ENCODE peak calls at places on chromosome 22, in five cellular contexts. X, O, N, E and C are unnamed samples.

GRCh38 chr22:41772645-41773044 is 27.8 kb upstream of the CCDC134 start:
- DNase-seq in X (no peak), O (no peak), N (no peak), E (no peak), C (peak)

GRCh38 chr22:37623075-37624016 is 14.7 kb downstream of the GGA1 start:
- DNase-seq in X (peak), O (peak), N (peak), E (peak), C (peak)

GRCh38 chr22:24002849-24003248 is 2.4 kb downstream of the GSTT4 start:
- DNase-seq in X (no peak), O (no peak), N (no peak), E (no peak), C (no peak)

GRCh38 chr22:23218867-23219251 is 38.5 kb downstream of the BCR start:
- DNase-seq in X (peak), O (peak), N (peak), E (no peak), C (peak)

GRCh38 chr22:50009765-50010675 is 2.5 kb downstream of the IL17REL start:
- DNase-seq in X (no peak), O (no peak), N (peak), E (no peak), C (no peak)

GRCh38 chr22:22692707-22693530 is 48.5 kb downstream of the GGTLC2 start:
- DNase-seq in X (peak), O (peak), N (peak), E (peak), C (peak)

GRCh38 chr22:41822289-41823057 is 10.4 kb upstream of the SREBF2 start:
- DNase-seq in X (no peak), O (no peak), N (no peak), E (peak), C (peak)

GRCh38 chr22:26536056-26536761 is 23.9 kb upstream of the TFIP11 start:
- DNase-seq in X (no peak), O (no peak), N (peak), E (no peak), C (no peak)

GRCh38 chr22:25062378-25063095 is 110.0 kb downstream of the KIAA1671 start:
- DNase-seq in X (no peak), O (no peak), N (no peak), E (no peak), C (no peak)

GRCh38 chr22:47138898-47139789 is 376.7 kb downstream of the TBC1D22A start:
- DNase-seq in X (no peak), O (no peak), N (no peak), E (peak), C (no peak)

GRCh38 chr22:30871391-30872281 is 96.9 kb downstream of the MORC2 start:
- DNase-seq in X (peak), O (no peak), N (no peak), E (no peak), C (no peak)

GRCh38 chr22:30628491-30628890 is 7.1 kb upstream of the SLC35E4 start:
- DNase-seq in X (no peak), O (no peak), N (no peak), E (no peak), C (no peak)

GRCh38 chr22:46326066-46326680 is 9.3 kb upstream of the TRMU start:
- DNase-seq in X (no peak), O (no peak), N (no peak), E (no peak), C (no peak)

GRCh38 chr22:43411981-43412807 is at the start of gene MPPED1:
- DNase-seq in X (no peak), O (no peak), N (no peak), E (no peak), C (no peak)
- H3K4me3 ChIP-seq in X (no peak), O (no peak), N (no peak), E (no peak), C (no peak)

GRCh38 chr22:38681784-38682335 is at the start of gene TOMM22:
- DNase-seq in X (peak), O (peak), N (peak), E (peak), C (peak)
- TF ChIP-seq CTCF in X (peak), O (peak), N (peak), E (peak), C (peak)

GRCh38 chr22:44311104-44311854 is 1.5 kb downstream of the SHISAL1 start:
- DNase-seq in X (no peak), O (no peak), N (no peak), E (no peak), C (no peak)

GRCh38 chr22:44313385-44314006 is 745 bp upstream of the SHISAL1 start:
- DNase-seq in X (no peak), O (no peak), N (no peak), E (no peak), C (no peak)

GRCh38 chr22:44314425-44315067 is 1.8 kb upstream of the SHISAL1 start:
- DNase-seq in X (no peak), O (no peak), N (no peak), E (no peak), C (no peak)

GRCh38 chr22:44311855-44312170 is 938 bp downstream of the SHISAL1 start:
- DNase-seq in X (no peak), O (no peak), N (no peak), E (peak), C (peak)

DNA sequence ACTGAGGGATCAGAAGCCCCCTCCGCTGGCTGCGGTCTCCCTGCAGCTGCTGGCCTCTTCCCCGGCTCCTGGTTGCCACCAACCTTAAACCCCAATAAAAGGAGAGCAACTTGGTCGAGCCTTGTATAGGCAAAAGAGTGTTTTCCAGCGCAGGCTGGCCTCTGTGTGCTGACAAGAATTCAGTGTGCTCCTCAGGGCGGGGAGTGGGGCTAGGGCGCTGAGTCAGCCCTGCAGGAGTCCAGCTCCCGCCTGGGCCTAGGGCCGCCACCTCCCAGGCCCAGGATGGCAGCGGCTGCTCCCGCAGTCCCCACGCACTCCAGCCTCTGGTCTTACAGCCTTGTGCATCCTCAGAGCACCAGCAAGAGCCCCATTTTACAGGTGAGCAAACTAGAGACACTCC is at the start of gene SHISAL1:
- DNase-seq in X (no peak), O (no peak), N (no peak), E (no peak), C (peak)
- H3K4me3 ChIP-seq in X (no peak), O (no peak), N (no peak), E (no peak), C (no peak)

DNA sequence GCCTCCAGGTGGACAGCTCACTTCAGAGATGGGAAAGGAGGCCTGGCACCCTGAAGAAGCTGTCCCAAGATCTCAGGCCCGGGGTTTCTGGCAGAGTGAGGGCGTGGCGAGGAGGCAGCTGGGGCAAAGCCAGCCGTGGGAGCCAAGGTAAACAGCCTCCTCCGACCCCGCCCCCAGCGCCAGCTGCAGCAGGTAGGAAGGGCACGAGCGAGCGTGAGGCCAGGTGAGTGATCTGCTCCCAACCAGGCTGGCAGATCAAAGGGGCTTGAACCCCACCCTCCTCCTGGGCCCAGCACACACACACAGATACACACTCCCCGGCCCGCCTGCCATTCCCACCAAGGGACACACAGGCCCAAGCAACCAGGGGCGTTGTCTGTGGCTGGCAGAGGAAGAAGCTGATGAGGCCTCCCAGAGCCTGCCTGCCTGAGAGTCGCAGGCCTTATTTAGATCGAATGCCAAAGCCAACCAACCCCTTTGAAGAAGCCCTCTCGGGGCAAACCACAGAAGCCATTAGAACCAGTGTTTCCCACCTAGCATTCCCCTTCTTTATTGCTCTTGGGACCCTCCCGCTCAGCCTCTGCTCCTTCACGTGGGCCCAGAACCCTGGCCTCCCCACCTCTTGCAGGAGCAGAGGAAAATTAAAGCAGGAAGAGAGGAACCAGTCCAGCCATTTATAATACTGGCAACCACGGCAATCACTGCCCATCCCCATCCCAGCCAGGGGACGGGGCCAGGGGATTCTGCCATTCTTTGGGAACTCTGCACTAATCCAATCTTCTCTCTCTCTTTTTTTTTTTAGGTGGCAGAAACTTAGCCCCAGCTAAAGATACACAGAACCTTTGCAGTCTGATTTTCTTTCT is 5.0 kb downstream of the PDGFB start:
- DNase-seq in X (no peak), O (peak), N (peak), E (no peak), C (no peak)
- TF ChIP-seq CTCF in X (no peak), O (no peak), N (no peak), E (no peak), C (no peak)

DNA sequence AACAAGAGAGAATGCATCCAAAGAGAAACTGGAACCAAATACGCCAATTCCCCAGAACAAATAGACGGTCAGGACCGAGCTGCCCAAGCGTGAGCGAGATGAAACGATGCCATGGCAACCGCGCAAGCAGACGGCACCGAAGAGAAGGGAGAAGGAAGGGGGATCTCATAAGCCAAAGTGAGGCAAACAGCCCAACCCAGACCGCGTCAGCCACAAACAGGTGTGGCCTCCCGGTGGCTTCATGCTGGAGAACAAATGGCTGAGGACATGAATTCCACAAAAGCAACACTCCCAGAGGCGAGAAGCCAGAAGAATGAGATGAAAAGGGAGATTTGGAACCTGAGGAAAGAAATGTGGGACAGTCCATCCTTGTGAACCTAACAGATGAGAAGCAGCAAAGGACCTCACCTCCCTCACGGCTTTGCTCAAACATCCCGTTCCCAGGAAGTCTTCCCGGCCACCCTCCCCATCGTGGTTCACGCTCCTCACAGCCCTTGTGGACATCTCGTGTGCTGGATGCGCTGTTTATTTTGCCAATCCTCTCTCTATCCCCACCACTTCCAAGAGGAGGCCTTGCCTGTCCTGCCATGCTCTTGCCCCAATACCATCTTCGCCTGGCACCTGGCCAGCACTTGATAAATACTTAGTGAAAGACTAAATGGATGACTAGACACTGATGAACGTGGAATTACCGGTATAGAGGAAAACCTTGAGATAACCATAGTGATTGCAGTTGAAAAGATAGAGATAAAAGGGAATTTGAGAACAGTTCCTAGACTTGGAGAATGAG is 89.2 kb upstream of the RTL6 start:
- DNase-seq in X (no peak), O (no peak), N (no peak), E (peak), C (no peak)
- H3K4me3 ChIP-seq in X (no peak), O (no peak), N (no peak), E (peak), C (no peak)

GRCh38 chr22:33923660-33924246 is 3.5 kb upstream of the LARGE1 start:
- DNase-seq in X (peak), O (peak), N (peak), E (peak), C (peak)
- TF ChIP-seq CTCF in X (peak), O (peak), N (peak), E (peak), C (peak)

GRCh38 chr22:38793721-38794466 is at the start of gene DNAL4:
- DNase-seq in X (peak), O (peak), N (peak), E (peak), C (peak)
- H3K4me3 ChIP-seq in X (peak), O (peak), N (peak), E (peak), C (peak)

GRCh38 chr22:31952094-31952401 is 7.7 kb downstream of the YWHAH start:
- DNase-seq in X (no peak), O (no peak), N (no peak), E (no peak), C (no peak)

GRCh38 chr22:31952459-31952858 is 8.1 kb downstream of the YWHAH start:
- DNase-seq in X (no peak), O (no peak), N (no peak), E (peak), C (peak)

GRCh38 chr22:31948002-31948401 is 3.7 kb downstream of the YWHAH start:
- DNase-seq in X (no peak), O (no peak), N (peak), E (no peak), C (no peak)

GRCh38 chr22:31951201-31952093 is 7.1 kb downstream of the YWHAH start:
- DNase-seq in X (no peak), O (no peak), N (no peak), E (no peak), C (no peak)

GRCh38 chr22:31950226-31950625 is 5.9 kb downstream of the YWHAH start:
- DNase-seq in X (no peak), O (no peak), N (no peak), E (peak), C (no peak)
- TF ChIP-seq CTCF in X (no peak), O (no peak), N (no peak), E (no peak), C (no peak)

DNA sequence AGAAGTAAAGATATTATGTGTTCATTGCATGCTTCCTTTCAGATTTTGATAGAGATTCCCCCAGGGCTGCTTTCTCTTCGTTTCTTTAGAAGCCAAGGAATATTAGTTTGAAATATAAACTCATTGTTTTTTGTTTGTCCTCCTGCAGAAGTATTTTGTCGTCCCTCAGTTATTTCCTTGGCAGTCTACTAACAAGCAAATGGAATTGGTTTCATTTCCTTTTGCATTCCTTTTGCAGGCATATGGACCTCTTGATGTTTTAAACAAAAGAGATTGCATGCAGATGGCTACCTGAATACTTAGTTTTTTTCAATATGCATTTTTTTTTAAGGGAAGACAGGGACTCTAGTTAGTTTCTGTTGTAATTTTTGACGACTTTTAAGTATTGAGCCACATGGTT is 62.2 kb downstream of the BCL2L13 start:
- DNase-seq in X (no peak), O (no peak), N (no peak), E (peak), C (peak)
- H3K4me3 ChIP-seq in X (no peak), O (no peak), N (no peak), E (no peak), C (peak)